ENCODE peak calls at places on chromosomes 3 and 15, in six cellular contexts. B, J, X, N, L and W are unnamed samples. For H4K20me1, the result is how much of the 10 kb centered on the place peaks cover.

GRCh38 chr3:36957862-36958686 is 13.2 kb upstream of the TRANK1 start:
- DNase-seq in B (peak), J (no peak), X (no peak), N (no peak), L (no peak), W (no peak)

GRCh38 chr3:54653456-54654195 is 274.2 kb downstream of the LRTM1 start:
- DNase-seq in B (no peak), J (no peak), X (no peak), N (no peak), L (no peak), W (no peak)

GRCh38 chr3:25074151-25074550 is 353.9 kb upstream of the RARB start:
- DNase-seq in B (no peak), J (no peak), X (no peak), N (no peak), L (no peak), W (no peak)

GRCh38 chr3:123300572-123300971 is 98.8 kb downstream of the SEC22A start:
- DNase-seq in B (no peak), J (no peak), X (no peak), N (no peak), L (no peak), W (no peak)

GRCh38 chr3:98824256-98824655 is 61.1 kb downstream of the ST3GAL6 start:
- DNase-seq in B (no peak), J (no peak), X (no peak), N (no peak), L (no peak), W (peak)

GRCh38 chr3:33940149-33940548 is 141.7 kb downstream of the PDCD6IP start:
- DNase-seq in B (no peak), J (no peak), X (no peak), N (no peak), L (no peak), W (no peak)

GRCh38 chr3:94225176-94225742 is 162.4 kb downstream of the NSUN3 start:
- DNase-seq in B (no peak), J (no peak), X (no peak), N (no peak), L (no peak), W (no peak)

GRCh38 chr3:11498646-11499045 is 145.1 kb downstream of the VGLL4 start:
- DNase-seq in B (no peak), J (no peak), X (no peak), N (no peak), L (no peak), W (no peak)

GRCh38 chr3:50671331-50671730 is 3.4 kb upstream of the DOCK3 start:
- DNase-seq in B (no peak), J (peak), X (no peak), N (no peak), L (no peak), W (no peak)

GRCh38 chr3:196012481-196012880 is 69.4 kb downstream of the TFRC start:
- DNase-seq in B (no peak), J (no peak), X (no peak), N (no peak), L (no peak), W (no peak)

GRCh38 chr15:31433574-31433973 is 106.9 kb downstream of the KLF13 start:
- DNase-seq in B (no peak), J (no peak), X (no peak), N (no peak), L (no peak), W (no peak)

GRCh38 chr15:100968043-100968966 is 49.1 kb downstream of the LRRK1 start:
- DNase-seq in B (no peak), J (no peak), X (no peak), N (no peak), L (no peak), W (peak)

GRCh38 chr3:107464037-107464436 is 58.7 kb upstream of the BBX start:
- DNase-seq in B (no peak), J (no peak), X (no peak), N (no peak), L (no peak), W (no peak)

GRCh38 chr15:52710050-52710709 is 31.0 kb upstream of the ATOSA start:
- DNase-seq in B (no peak), J (no peak), X (peak), N (no peak), L (no peak), W (peak)

GRCh38 chr3:130894130-130894872 is 417 bp downstream of the ATP2C1 start:
- DNase-seq in B (peak), J (no peak), X (peak), N (peak), L (peak), W (peak)

GRCh38 chr3:35709691-35710090 is 70.4 kb downstream of the ARPP21 start:
- DNase-seq in B (no peak), J (no peak), X (no peak), N (no peak), L (no peak), W (no peak)

GRCh38 chr3:8641472-8641871 is 3.1 kb downstream of the SSUH2 start:
- DNase-seq in B (no peak), J (no peak), X (no peak), N (no peak), L (no peak), W (no peak)

GRCh38 chr3:182795383-182795782 is 2.1 kb downstream of the ATP11B start:
- DNase-seq in B (peak), J (no peak), X (no peak), N (peak), L (no peak), W (peak)
- H3K9ac ChIP-seq in B (peak), J (peak), X (no peak), N (peak), L (peak), W (peak)

GRCh38 chr15:75650908-75651809 is 3.4 kb downstream of the SNX33 start:
- DNase-seq in B (peak), J (no peak), X (no peak), N (no peak), L (no peak), W (no peak)
- H4K20me1 ChIP-seq in B (under half), J (under half), X (under half), N (under half), L (half or more), W (under half)

GRCh38 chr3:47440131-47440530 is 35.6 kb downstream of the SCAP start:
- DNase-seq in B (no peak), J (no peak), X (no peak), N (no peak), L (no peak), W (no peak)

GRCh38 chr3:47432673-47433072 is 43.1 kb downstream of the SCAP start:
- DNase-seq in B (no peak), J (no peak), X (no peak), N (no peak), L (no peak), W (no peak)

GRCh38 chr3:47434849-47435248 is 40.9 kb downstream of the SCAP start:
- DNase-seq in B (no peak), J (no peak), X (no peak), N (no peak), L (no peak), W (no peak)

GRCh38 chr3:47433796-47434195 is 41.9 kb downstream of the SCAP start:
- DNase-seq in B (no peak), J (no peak), X (no peak), N (no peak), L (no peak), W (no peak)

GRCh38 chr3:47436180-47436579 is 39.6 kb downstream of the SCAP start:
- DNase-seq in B (no peak), J (no peak), X (no peak), N (no peak), L (no peak), W (no peak)
- H3K27ac ChIP-seq in B (no peak), J (no peak), X (no peak), N (no peak), L (no peak), W (no peak)

GRCh38 chr3:147393261-147393964 is 12.9 kb downstream of the ZIC4 start:
- DNase-seq in B (no peak), J (no peak), X (peak), N (no peak), L (peak), W (no peak)
- H3K9ac ChIP-seq in B (no peak), J (no peak), X (peak), N (no peak), L (peak), W (no peak)

DNA sequence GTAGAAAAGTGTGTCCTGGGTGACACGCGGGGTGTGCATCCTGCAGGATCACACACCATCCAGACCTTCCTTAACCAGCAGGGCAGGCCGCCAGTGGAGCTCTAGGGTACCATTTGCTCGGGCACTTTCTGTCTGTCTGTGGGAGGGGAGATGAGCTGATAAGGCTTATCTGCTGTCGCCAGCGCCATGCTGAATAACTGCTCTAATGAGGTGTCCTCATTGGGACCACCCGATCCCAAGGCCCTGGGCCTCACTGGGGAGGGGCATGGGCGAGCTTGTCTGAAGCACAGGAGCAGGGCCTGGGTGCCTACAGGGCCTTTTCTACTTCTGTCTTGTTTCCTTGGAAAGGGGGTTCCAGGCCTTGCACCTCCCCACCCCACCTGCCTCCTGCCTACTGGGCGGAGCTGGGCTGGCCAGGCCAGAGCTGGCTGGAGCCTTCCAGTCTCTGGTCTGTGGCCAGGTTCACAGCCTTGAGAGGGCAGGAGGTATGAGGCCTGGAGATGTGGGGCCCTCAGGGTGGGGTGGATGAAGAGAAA is 2.5 kb upstream of the GATA2 start:
- DNase-seq in B (no peak), J (no peak), X (peak), N (no peak), L (peak), W (no peak)
- H4K20me1 ChIP-seq in B (under half), J (under half), X (under half), N (under half), L (under half), W (under half)

DNA sequence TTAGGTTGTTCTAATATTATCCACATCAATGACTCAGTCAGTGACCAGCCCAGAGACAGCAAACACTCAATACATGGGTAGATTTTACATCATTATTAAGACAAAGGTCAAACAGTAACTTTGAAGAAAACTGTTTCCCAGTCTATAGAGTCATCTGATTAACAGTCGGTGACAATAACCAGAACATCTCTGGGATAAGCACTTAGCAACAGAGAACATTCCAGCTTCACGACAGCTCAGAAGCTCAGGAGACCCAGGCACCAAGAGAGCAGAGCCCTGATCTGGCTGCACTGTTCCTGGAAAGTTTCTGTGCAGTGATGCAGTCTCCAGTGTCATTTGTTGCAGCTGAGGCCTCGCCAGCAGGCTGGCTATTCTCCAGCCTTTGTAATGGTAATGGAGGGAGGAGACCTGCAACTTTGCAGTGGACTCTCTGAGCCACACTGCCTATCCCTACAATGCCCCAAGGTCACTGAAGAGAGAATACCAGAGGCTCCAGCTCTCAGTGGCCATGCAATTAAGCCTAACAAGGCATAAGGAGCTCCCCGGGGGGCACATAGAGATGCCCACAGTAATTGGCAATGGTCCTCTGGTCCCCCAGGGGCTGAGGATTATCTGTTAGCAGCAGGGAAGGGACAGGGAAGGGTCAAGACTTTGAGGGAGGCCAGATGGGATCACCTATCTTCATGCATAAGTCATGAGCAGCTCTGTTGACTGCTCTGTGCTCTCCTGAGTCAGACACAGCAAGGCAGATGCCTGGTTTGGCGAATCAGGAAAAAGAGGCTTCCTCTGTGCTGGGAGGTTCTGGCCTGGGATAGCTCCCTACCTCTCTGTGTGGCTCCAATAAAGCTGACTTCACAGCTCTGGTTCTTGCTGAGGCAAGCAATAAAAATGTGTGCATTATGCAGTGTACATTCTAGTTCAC is 163.6 kb downstream of the CTNNB1 start:
- DNase-seq in B (no peak), J (no peak), X (peak), N (no peak), L (peak), W (no peak)
- H3K27ac ChIP-seq in B (no peak), J (no peak), X (no peak), N (no peak), L (peak), W (no peak)

GRCh38 chr3:136835817-136836510 is 17.0 kb downstream of the SLC35G2 start:
- DNase-seq in B (no peak), J (no peak), X (no peak), N (no peak), L (no peak), W (no peak)
- H3K9ac ChIP-seq in B (no peak), J (no peak), X (no peak), N (no peak), L (no peak), W (no peak)

GRCh38 chr3:63875510-63875909 is 11.8 kb downstream of the ATXN7 start:
- DNase-seq in B (no peak), J (no peak), X (no peak), N (no peak), L (no peak), W (no peak)
- H4K20me1 ChIP-seq in B (under half), J (under half), X (under half), N (half or more), L (half or more), W (under half)

GRCh38 chr3:181609156-181609767 is 102.5 kb upstream of the SOX2 start:
- DNase-seq in B (no peak), J (no peak), X (no peak), N (no peak), L (no peak), W (no peak)

GRCh38 chr3:181613191-181613590 is 98.5 kb upstream of the SOX2 start:
- DNase-seq in B (no peak), J (no peak), X (no peak), N (no peak), L (no peak), W (no peak)

GRCh38 chr3:181613813-181614212 is 97.9 kb upstream of the SOX2 start:
- DNase-seq in B (no peak), J (no peak), X (no peak), N (no peak), L (no peak), W (no peak)

GRCh38 chr3:181610973-181611265 is 100.8 kb upstream of the SOX2 start:
- DNase-seq in B (no peak), J (no peak), X (no peak), N (no peak), L (no peak), W (no peak)

DNA sequence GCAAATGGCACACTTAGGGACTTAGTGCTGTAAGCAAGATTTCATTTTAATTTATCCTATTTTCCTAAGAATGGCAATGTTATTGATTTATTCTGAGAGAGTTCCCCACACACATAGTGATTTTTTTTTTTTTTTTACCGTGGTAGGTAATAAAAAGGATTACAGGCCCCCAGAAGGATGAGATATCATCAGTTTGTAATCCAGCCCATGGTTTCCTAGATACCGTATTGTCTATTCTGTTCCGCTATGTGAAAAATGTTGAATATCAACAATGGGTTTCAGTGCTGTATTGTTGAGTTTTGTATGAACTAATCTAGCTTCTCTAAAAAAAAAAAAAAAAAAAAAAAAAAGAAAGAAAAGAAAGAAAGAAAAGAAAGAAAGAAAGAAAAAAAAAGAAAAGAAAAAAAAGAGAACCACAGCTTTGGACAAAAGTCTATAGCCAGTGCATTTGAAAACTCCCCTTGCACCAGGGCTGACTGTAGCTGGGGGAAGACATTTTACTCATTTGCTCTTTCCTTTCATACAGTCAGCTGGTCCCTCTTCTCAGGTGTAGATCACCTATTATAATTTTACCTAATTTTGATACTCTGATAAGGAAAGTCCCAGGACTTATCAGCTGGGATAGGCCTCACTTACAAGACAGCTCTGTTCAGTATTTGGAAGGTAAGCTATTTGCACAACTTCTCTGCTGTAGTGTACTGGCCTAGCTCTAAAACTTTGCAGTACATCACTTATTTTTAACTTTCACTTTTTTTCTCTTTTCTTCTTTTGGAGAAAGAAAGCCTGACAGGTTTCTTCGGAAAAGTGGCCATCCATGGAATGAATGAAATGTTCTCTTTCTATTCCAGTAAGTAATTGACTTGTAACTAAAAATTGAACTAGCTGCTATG is 101.4 kb upstream of the SOX2 start:
- DNase-seq in B (no peak), J (no peak), X (no peak), N (no peak), L (no peak), W (no peak)
- H3K27ac ChIP-seq in B (no peak), J (no peak), X (no peak), N (no peak), L (no peak), W (no peak)

DNA sequence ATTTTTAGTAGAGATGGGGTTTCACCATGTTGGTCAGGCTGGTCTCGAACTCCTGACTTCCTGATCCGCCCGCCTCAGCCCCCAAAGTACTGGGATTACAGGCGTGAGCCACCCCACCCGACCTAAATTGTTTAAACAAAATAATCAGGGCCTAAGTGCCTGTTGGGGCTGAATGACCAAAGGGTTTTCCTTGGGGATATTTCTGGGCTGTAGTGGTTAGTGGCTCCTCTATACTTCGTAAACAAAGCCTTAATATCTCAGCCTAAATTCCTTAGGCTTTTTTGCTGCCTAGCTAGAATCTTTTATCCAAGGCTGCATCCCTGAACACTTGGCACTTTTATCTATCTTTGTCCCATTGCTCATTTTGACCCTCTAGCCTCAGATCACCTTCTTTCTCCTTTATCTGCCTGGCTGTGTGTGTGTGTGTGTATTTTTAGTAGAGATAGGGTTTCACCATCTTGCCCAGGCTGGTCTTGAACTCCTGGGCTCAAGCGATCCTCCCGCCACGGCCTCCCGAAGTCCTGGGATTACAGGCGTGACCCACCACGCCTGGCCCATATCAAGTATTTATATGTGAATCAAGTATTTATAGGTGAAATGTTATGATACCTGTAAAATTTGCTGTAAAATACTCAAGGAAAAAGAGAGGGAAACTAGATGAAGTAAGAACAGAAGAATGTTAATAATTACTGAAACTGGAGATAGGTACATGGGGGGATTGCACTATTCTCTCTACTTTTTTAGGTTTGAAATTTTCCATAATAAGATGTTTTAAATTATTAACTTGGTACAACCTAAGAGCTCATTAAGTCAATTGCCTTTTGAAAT is 1.8 kb downstream of the NUSAP1 start:
- DNase-seq in B (no peak), J (no peak), X (no peak), N (no peak), L (no peak), W (no peak)
- H3K9ac ChIP-seq in B (peak), J (peak), X (no peak), N (peak), L (no peak), W (peak)